ENCODE peak calls at places on chromosomes 2 and 18, in nine cellular contexts. N is activated T-cell treated with anti-CD3 and anti-CD28 coated beads, Interleukin-2, amount 50 U/mL, for 72 hours; X is bronchial epithelial cell; F is NCI-H2029; Q is NCI-H460; Z is GM04504; P is COR-L47; C is NCI-H1105; L is occipital lobe. R is an unnamed sample.

GRCh38 chr2:172440795-172441194 is 13.4 kb downstream of the ITGA6 start:
- DNase-seq in Q (no peak), Z (no peak), F (no peak), P (no peak), L (no peak), N (no peak), X (peak), C (no peak), R (peak)

GRCh38 chr18:48942554-48943261 is 8.1 kb downstream of the SMAD7 start:
- DNase-seq in Z (peak), F (no peak), Q (no peak), X (peak), L (no peak), P (no peak), C (no peak), N (no peak), R (no peak)

GRCh38 chr18:60675801-60676200 is 303.2 kb upstream of the MC4R start:
- DNase-seq in X (peak), Q (no peak), L (no peak), N (no peak), C (peak), F (peak), P (peak), Z (no peak), R (no peak)

GRCh38 chr2:11746376-11746806 is at the start of gene LPIN1:
- DNase-seq in C (peak), N (peak), X (peak), F (peak), P (peak), Q (peak), L (peak), Z (peak), R (peak)

GRCh38 chr2:167581961-167582574 is 665.3 kb downstream of the STK39 start:
- DNase-seq in C (peak), N (no peak), F (no peak), P (peak), Z (no peak), X (no peak), Q (no peak), L (no peak), R (no peak)

GRCh38 chr18:24168496-24168895 is 29.6 kb downstream of the CABYR start:
- DNase-seq in Q (no peak), Z (no peak), F (no peak), C (no peak), N (no peak), L (no peak), X (no peak), P (no peak), R (no peak)

GRCh38 chr2:173151671-173152398 is 76.2 kb downstream of the MAP3K20 start:
- DNase-seq in P (no peak), F (no peak), L (no peak), Q (peak), X (peak), Z (no peak), N (no peak), C (no peak), R (no peak)

GRCh38 chr2:219871396-219871795 is 244.0 kb downstream of the SLC4A3 start:
- DNase-seq in C (no peak), F (no peak), L (no peak), Z (no peak), X (no peak), P (no peak), Q (no peak), N (no peak), R (peak)

GRCh38 chr18:3245185-3245564 is 2.4 kb upstream of the MYL12A start:
- DNase-seq in Q (no peak), Z (no peak), P (no peak), F (no peak), C (no peak), N (no peak), X (no peak), L (no peak), R (no peak)